ENCODE peak calls at places on chromosomes 1 and 21, in ten cellular contexts. M is colonic mucosa, Z is psoas muscle, L is mucosa of gallbladder, Y is anterior cingulate cortex, D is pancreas, N is BJ, X is spleen, T is GDM1, H is ovary. A is an unnamed sample.

GRCh38 chr21:36773111-36773510 is 74.2 kb downstream of the SIM2 start:
- DNase-seq in M (peak), Z (peak), L (peak), Y (peak), D (peak), N (no peak), X (no peak), T (no peak), H (peak), A (no peak)

GRCh38 chr1:51664412-51665240 is 47.7 kb downstream of the OSBPL9 start:
- DNase-seq in M (no peak), Z (no peak), L (no peak), Y (no peak), D (no peak), N (no peak), X (no peak), T (no peak), H (no peak), A (no peak)

GRCh38 chr1:30379684-30380624 is 343.4 kb downstream of the MATN1 start:
- DNase-seq in M (peak), Z (no peak), L (peak), Y (peak), D (peak), N (peak), X (peak), T (peak), H (peak), A (peak)

GRCh38 chr1:199292873-199293272 is 654.0 kb downstream of the PTPRC start:
- DNase-seq in M (no peak), Z (no peak), L (no peak), Y (no peak), D (no peak), N (no peak), X (no peak), T (no peak), H (no peak), A (no peak)

GRCh38 chr1:101119289-101119688 is 93.7 kb upstream of the DPH5 start:
- DNase-seq in M (no peak), Z (no peak), L (no peak), Y (no peak), D (no peak), N (no peak), X (no peak), T (no peak), H (no peak), A (no peak)

GRCh38 chr1:8015036-8015808 is 10.9 kb downstream of the ERRFI1 start:
- DNase-seq in M (peak), Z (no peak), L (peak), Y (peak), D (no peak), N (peak), X (no peak), T (no peak), H (peak), A (no peak)

GRCh38 chr1:87956072-87956471 is 627.4 kb downstream of the LMO4 start:
- DNase-seq in M (no peak), Z (peak), L (peak), Y (peak), D (no peak), N (peak), X (no peak), T (no peak), H (no peak), A (peak)

GRCh38 chr1:3161130-3161840 is 92.3 kb downstream of the PRDM16 start:
- DNase-seq in M (no peak), Z (no peak), L (no peak), Y (peak), D (no peak), N (no peak), X (no peak), T (no peak), H (no peak), A (no peak)

GRCh38 chr1:107919953-107920352 is 45.0 kb downstream of the VAV3 start:
- DNase-seq in M (no peak), Z (no peak), L (no peak), Y (no peak), D (no peak), N (no peak), X (no peak), T (peak), H (no peak), A (no peak)

GRCh38 chr1:202159534-202160371 is 649 bp downstream of the PTPN7 start:
- DNase-seq in M (peak), Z (no peak), L (no peak), Y (no peak), D (no peak), N (no peak), X (peak), T (peak), H (no peak), A (no peak)

GRCh38 chr1:223702735-223703667 is 9.3 kb upstream of the CAPN2 start:
- DNase-seq in M (no peak), Z (no peak), L (no peak), Y (no peak), D (no peak), N (no peak), X (no peak), T (no peak), H (no peak), A (no peak)

GRCh38 chr1:152884506-152884905 is 6.4 kb downstream of the SMCP start:
- DNase-seq in M (no peak), Z (no peak), L (no peak), Y (no peak), D (no peak), N (no peak), X (no peak), T (no peak), H (no peak), A (no peak)

GRCh38 chr1:64864018-64864945 is 102.1 kb downstream of the JAK1 start:
- DNase-seq in M (peak), Z (peak), L (peak), Y (no peak), D (peak), N (no peak), X (peak), T (peak), H (no peak), A (peak)

GRCh38 chr1:56527548-56528302 is 51.6 kb downstream of the PLPP3 start:
- DNase-seq in M (peak), Z (no peak), L (no peak), Y (peak), D (no peak), N (no peak), X (no peak), T (no peak), H (peak), A (no peak)

GRCh38 chr1:97204468-97204867 is 482.9 kb downstream of the PTBP2 start:
- DNase-seq in M (no peak), Z (no peak), L (no peak), Y (no peak), D (no peak), N (peak), X (no peak), T (no peak), H (no peak), A (no peak)

GRCh38 chr1:92840600-92840999 is 8.8 kb downstream of the RPL5 start:
- DNase-seq in M (no peak), Z (no peak), L (no peak), Y (no peak), D (no peak), N (no peak), X (no peak), T (no peak), H (no peak), A (no peak)

GRCh38 chr1:113536182-113536780 is 146.0 kb downstream of the MAGI3 start:
- DNase-seq in M (no peak), Z (no peak), L (no peak), Y (no peak), D (no peak), N (no peak), X (no peak), T (no peak), H (no peak), A (no peak)

GRCh38 chr1:112637257-112638108 is 17.9 kb downstream of the CAPZA1 start:
- DNase-seq in M (no peak), Z (no peak), L (no peak), Y (peak), D (no peak), N (peak), X (no peak), T (no peak), H (no peak), A (no peak)

GRCh38 chr1:50667272-50667671 is 244.0 kb upstream of the DMRTA2 start:
- DNase-seq in M (no peak), Z (no peak), L (no peak), Y (no peak), D (no peak), N (no peak), X (no peak), T (no peak), H (no peak), A (no peak)

GRCh38 chr1:244439391-244440032 is 12.2 kb downstream of the ADSS2 start:
- DNase-seq in M (peak), Z (no peak), L (no peak), Y (no peak), D (no peak), N (no peak), X (no peak), T (no peak), H (no peak), A (no peak)

GRCh38 chr1:86207323-86207722 is 50.8 kb upstream of the COL24A1 start:
- DNase-seq in M (no peak), Z (no peak), L (peak), Y (peak), D (no peak), N (peak), X (no peak), T (no peak), H (no peak), A (no peak)

GRCh38 chr1:27413004-27413403 is 20.6 kb downstream of the GPR3 start:
- DNase-seq in M (no peak), Z (no peak), L (no peak), Y (no peak), D (no peak), N (no peak), X (no peak), T (no peak), H (no peak), A (no peak)

A was measured in posterior vena cava.